ENCODE peak calls at places on chromosome 15, in seven cellular contexts. F, B, U, K, V, E and O are unnamed samples.

GRCh38 chr15:39785139-39785538 is 2.5 kb upstream of the FSIP1 start:
- DNase-seq in E (no peak), U (no peak), F (no peak), V (no peak), K (no peak), B (no peak), O (no peak)

GRCh38 chr15:100863406-100864198 is 16.0 kb upstream of the ALDH1A3 start:
- DNase-seq in F (peak; percentile 78), V (no peak), E (no peak), K (no peak), U (no peak), B (peak; percentile 32), O (no peak)

GRCh38 chr15:91186892-91187644 is 87.0 kb downstream of the SV2B start:
- DNase-seq in V (peak; percentile 29), K (no peak), B (peak; percentile 26), U (no peak), E (no peak), F (no peak), O (no peak)

GRCh38 chr15:84594617-84595290 is 6.1 kb upstream of the ZSCAN2 start:
- DNase-seq in F (no peak), K (no peak), V (no peak), U (no peak), E (no peak), B (no peak), O (no peak)

GRCh38 chr15:58043192-58043903 is 22.2 kb downstream of the ALDH1A2 start:
- DNase-seq in B (peak; percentile 65), F (peak; percentile 21), K (no peak), V (no peak), E (no peak), U (peak; percentile 29), O (peak; percentile 7)

GRCh38 chr15:87267798-87268197 is 988.7 kb downstream of the NTRK3 start:
- DNase-seq in K (no peak), V (no peak), B (peak; percentile 23), E (no peak), F (no peak), U (no peak), O (no peak)

GRCh38 chr15:28252831-28253230 is 69.1 kb downstream of the HERC2 start:
- DNase-seq in B (no peak), E (no peak), V (no peak), U (no peak), K (no peak), F (no peak), O (no peak)

GRCh38 chr15:90286678-90287077 is 21.2 kb downstream of the NGRN start:
- DNase-seq in B (peak; percentile 45), F (no peak), E (no peak), V (no peak), K (no peak), U (no peak), O (no peak)

GRCh38 chr15:77748078-77749064 is 115.7 kb upstream of the LINGO1 start:
- DNase-seq in U (no peak), K (no peak), F (no peak), B (no peak), V (no peak), E (no peak), O (no peak)

GRCh38 chr15:66401130-66402021 is 14.7 kb downstream of the MAP2K1 start:
- DNase-seq in K (no peak), B (peak; percentile 22), E (no peak), V (no peak), U (peak; percentile 28), F (no peak), O (no peak)